ENCODE peak calls at places on chromosomes 4 and X, in four cellular contexts. One of them, this sample, is unnamed.

GRCh38 chr4:1232661-1233621 is 16.0 kb downstream of the CTBP1 start:
- DNase-seq in HCT116: no peak
- DNase-seq in PC-3: no peak
- DNase-seq in A673: peak; percentile 47
- DNase-seq in this sample: peak; percentile 26

GRCh38 chrX:48940404-48940955 is 16.9 kb downstream of the OTUD5 start:
- DNase-seq in HCT116: no peak
- DNase-seq in A673: no peak
- DNase-seq in PC-3: no peak
- DNase-seq in this sample: no peak

GRCh38 chrX:11190745-11191510 is 79.8 kb downstream of the HCCS start:
- DNase-seq in A673: no peak
- DNase-seq in HCT116: no peak
- DNase-seq in PC-3: peak; percentile 64
- DNase-seq in this sample: no peak

GRCh38 chr4:156475322-156475721 is 496.3 kb downstream of the PDGFC start:
- DNase-seq in A673: peak; percentile 80
- DNase-seq in HCT116: peak; percentile 42
- DNase-seq in PC-3: peak; percentile 69
- DNase-seq in this sample: peak; percentile 11

GRCh38 chrX:10098235-10098819 is 58.4 kb upstream of the CLCN4 start:
- DNase-seq in HCT116: no peak
- DNase-seq in A673: no peak
- DNase-seq in PC-3: no peak
- DNase-seq in this sample: no peak

GRCh38 chr4:56684320-56684719 is 3.2 kb upstream of the HOPX start:
- DNase-seq in PC-3: peak; percentile 43
- DNase-seq in A673: no peak
- DNase-seq in HCT116: no peak
- DNase-seq in this sample: no peak

GRCh38 chrX:130754353-130754752 is 148.7 kb downstream of the ENOX2 start:
- DNase-seq in PC-3: no peak
- DNase-seq in HCT116: no peak
- DNase-seq in A673: no peak
- DNase-seq in this sample: no peak

GRCh38 chrX:99703467-99703866 is 706.6 kb downstream of the PCDH19 start:
- DNase-seq in PC-3: no peak
- DNase-seq in HCT116: no peak
- DNase-seq in A673: no peak
- DNase-seq in this sample: no peak

GRCh38 chr4:48490012-48490679 is at the start of gene ZAR1:
- DNase-seq in HCT116: no peak
- DNase-seq in PC-3: no peak
- DNase-seq in A673: no peak
- DNase-seq in this sample: peak; percentile 60

DNA sequence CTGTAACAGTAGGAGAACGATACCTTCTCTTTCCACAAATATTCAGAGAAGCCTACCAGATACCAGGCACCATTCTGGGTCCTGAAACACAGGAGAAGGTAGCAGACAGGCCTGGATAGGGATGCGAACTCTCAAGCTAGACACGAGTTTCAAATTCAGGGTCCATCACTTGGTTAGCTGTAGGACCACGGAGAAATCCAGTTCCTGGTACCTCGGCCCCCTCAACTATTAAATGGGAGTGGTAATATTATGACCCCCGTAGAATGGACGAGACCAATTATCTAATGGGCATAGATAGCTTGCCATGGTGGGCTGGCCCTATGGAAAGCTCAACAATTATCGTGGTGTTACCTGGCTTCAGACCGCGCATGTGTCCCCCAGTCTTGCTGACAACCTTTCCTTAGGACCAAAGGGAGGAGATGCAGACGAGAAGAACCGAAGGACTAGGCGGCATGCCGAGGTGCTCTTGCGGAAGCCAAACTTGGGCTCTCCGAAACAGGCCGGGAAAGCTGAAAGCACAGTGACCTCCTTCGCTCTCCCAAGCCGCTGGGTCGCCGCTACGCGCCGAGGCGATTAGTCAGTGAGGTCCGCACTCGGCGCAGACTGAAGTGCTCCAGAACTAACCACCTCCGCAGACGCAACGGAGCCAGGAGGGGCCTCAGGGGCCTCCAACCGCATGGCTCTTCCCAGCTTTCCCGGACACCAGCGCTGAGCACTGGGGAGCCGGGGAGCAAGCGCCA is 19.6 kb downstream of the NKX3-2 start:
- DNase-seq in PC-3: no peak
- DNase-seq in A673: no peak
- DNase-seq in HCT116: no peak
- DNase-seq in this sample: no peak
- TF ChIP-seq EZH2 in PC-3: no peak
- TF ChIP-seq EZH2 in A673: no peak
- TF ChIP-seq EZH2 in HCT116: no peak
- TF ChIP-seq EZH2 in this sample: peak; percentile 74

DNA sequence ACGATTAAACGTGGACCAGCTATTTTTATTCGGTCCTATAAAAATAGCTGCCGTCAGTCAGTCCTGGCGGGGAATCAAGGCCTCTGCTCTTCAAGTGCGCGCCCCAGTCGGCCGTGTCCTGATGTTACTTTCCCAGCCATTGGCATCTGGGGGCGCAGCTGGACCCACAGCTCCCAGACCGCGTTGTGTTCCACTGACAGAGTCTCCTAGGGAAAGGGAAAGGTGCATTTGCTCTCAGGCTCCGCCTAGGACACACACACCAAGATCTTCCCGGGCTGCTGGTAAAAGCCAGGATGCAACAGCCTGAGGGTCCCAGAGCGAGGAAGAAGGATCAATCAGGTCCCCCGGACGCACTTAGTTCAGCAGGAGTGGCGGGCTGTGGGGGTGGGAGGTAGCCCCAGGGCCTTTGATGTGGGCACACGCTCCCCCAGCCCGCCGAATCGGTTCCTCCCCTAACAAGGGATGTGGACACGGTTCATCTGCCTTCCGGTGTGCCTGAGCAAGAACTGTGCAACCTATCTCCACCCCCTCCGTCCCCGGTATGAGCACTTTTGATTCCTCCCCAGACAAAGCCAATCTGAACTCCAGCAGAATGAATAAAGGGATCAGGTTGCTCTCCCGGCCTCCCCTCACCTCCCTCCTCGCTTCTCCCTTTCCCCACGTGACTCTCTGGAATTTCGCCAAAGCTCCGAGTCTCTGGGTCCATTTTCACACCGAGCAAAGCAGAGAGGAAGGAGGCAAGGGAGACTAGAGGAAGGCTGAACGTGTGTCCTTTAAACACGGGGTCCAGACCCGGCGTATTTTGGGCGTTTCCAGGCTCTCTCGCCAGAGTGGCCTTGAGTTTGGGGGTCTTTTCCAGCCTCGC is 626 bp upstream of the FRAS1 start:
- DNase-seq in PC-3: peak; percentile 92
- DNase-seq in A673: peak; percentile 72
- DNase-seq in HCT116: peak; percentile 93
- DNase-seq in this sample: peak; percentile 92
- TF ChIP-seq EZH2 in PC-3: no peak
- TF ChIP-seq EZH2 in A673: no peak
- TF ChIP-seq EZH2 in HCT116: no peak
- TF ChIP-seq EZH2 in this sample: no peak

GRCh38 chr4:153679476-153679875 is 4.6 kb upstream of the TLR2 start:
- DNase-seq in PC-3: no peak
- DNase-seq in HCT116: no peak
- DNase-seq in A673: no peak
- DNase-seq in this sample: no peak

GRCh38 chr4:153684182-153685073 is at the start of gene TLR2:
- DNase-seq in A673: peak; percentile 14
- DNase-seq in HCT116: no peak
- DNase-seq in PC-3: peak; percentile 43
- DNase-seq in this sample: peak; percentile 78

DNA sequence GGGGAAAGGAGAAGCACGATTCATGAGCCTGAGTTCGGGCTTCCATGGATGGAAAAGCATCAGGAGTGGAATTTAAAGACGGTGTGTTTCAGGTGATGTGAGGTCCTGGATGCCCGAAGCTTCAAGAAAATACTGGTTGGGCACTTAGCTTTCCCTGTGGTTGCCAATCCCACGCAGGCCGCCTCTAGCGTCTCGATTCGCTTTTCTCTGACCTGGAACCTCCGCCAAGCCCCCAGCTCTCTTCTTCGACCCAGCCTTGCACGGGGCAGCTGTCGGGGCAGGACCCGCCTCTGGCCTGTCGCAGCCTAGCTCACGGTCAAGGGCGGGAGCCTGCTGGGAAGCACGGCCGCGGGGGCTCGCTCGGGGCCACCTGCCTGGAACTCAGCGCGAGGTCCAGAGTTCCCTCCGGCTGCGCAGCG is 308 bp upstream of the TLR2 start:
- DNase-seq in HCT116: no peak
- DNase-seq in A673: no peak
- DNase-seq in PC-3: no peak
- DNase-seq in this sample: no peak
- TF ChIP-seq EZH2 in HCT116: no peak
- TF ChIP-seq EZH2 in A673: no peak
- TF ChIP-seq EZH2 in PC-3: no peak
- TF ChIP-seq EZH2 in this sample: no peak

DNA sequence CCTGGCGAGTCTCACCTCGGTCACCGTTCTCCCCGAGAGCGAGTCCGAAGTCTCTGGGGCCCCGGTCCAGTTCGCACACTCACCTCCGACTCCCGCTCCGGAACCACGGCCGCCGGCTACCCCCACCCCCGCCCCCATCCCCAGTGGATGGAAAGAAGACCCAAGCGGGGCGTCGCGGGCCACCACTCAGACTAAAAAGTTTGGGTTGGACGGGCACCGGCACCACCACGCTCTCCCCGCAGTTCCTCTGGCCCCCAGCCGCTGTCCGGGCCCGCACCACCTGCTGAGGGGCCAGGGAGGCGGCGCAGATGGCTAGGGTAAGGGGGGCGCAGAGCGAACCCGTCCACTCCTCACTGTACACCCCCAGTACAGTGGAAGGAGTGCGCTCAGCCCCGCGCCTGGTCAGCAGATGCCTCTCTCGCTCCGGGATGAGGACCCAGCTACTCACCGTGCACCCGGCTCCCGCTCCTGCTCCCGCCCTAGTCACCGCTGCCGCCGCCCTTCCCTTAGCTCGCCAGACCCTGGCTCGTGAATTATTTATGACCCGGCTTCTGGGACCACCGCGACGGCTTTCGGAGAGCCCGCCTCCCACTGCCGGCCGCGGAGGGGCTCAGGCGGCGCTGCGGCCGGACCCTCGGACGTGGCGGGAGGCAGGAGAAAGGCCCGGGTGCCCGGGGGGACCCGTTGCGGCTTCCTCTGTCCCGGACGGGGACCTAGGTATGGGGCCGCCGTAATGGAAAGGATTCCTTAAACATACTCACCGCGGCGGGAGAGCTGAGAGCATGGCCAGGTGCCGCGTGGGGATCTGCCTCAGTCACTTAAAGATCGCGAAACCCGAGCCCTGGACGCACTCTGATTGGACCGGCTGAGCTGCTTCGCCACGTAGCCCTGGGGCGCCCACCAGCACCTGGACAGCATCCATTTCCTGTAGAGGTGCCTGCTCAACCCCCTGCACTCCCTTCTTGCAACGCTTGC is at the start of gene PROM1:
- DNase-seq in HCT116: peak; percentile 37
- DNase-seq in A673: peak; percentile 28
- DNase-seq in PC-3: no peak
- DNase-seq in this sample: peak; percentile 83
- TF ChIP-seq EZH2 in HCT116: no peak
- TF ChIP-seq EZH2 in A673: peak; percentile 57
- TF ChIP-seq EZH2 in PC-3: no peak
- TF ChIP-seq EZH2 in this sample: peak; percentile 40

GRCh38 chr4:41865981-41866798 is 69.0 kb upstream of the TMEM33 start:
- DNase-seq in HCT116: no peak
- DNase-seq in PC-3: no peak
- DNase-seq in A673: no peak
- DNase-seq in this sample: peak; percentile 39
- TF ChIP-seq EZH2 in HCT116: no peak
- TF ChIP-seq EZH2 in PC-3: no peak
- TF ChIP-seq EZH2 in A673: no peak
- TF ChIP-seq EZH2 in this sample: peak; percentile 98

This sample was measured in neural progenitor cell.